ENCODE peak calls at places on chromosomes 12 and 14, in seven cellular contexts. O is activated CD8-positive, alpha-beta memory T cell treated with anti-CD3 and anti-CD28 coated beads for 24 hours; P is activated T-helper 1 cell treated with Interleukin-2 at 50 U/mL for 16 hours; A is HTR-8/SVneo; U is Caco-2; V is GM06990; T is endothelial cell. F is an unnamed sample.

GRCh38 chr12:20576528-20576927 is 118.6 kb upstream of the SLCO1C1 start:
- DNase-seq in A (no peak), T (no peak), U (no peak), P (no peak), V (no peak), O (no peak), F (no peak)

GRCh38 chr14:73457935-73458218 is 469 bp downstream of the NUMB start:
- DNase-seq in U (no peak), O (no peak), A (peak; percentile 55), P (no peak), T (no peak), V (no peak), F (no peak)

GRCh38 chr14:93309430-93309966 is 23.3 kb downstream of the BTBD7 start:
- DNase-seq in O (no peak), P (no peak), V (no peak), T (no peak), U (no peak), A (no peak), F (peak; percentile 65)

GRCh38 chr14:89899917-89900680 is 54.4 kb downstream of the EFCAB11 start:
- DNase-seq in P (no peak), A (peak; percentile 32), V (no peak), O (no peak), U (peak; percentile 12), T (peak; percentile 42), F (no peak)

GRCh38 chr12:71599213-71599612 is 64.4 kb downstream of the ZFC3H1 start:
- DNase-seq in T (no peak), U (no peak), A (no peak), V (no peak), O (no peak), P (no peak), F (no peak)

GRCh38 chr14:40074169-40074568 is 641.9 kb upstream of the FBXO33 start:
- DNase-seq in A (no peak), T (no peak), P (no peak), U (no peak), O (no peak), V (no peak), F (no peak)

GRCh38 chr12:100908501-100908900 is 113.9 kb downstream of the ANO4 start:
- DNase-seq in U (no peak), P (no peak), A (no peak), T (no peak), V (no peak), O (no peak), F (no peak)

GRCh38 chr12:104712477-104712876 is 245.6 kb downstream of the SLC41A2 start:
- DNase-seq in P (no peak), U (no peak), O (no peak), T (no peak), V (no peak), A (no peak), F (no peak)

GRCh38 chr14:50045039-50045711 is 71.2 kb downstream of the VCPKMT start:
- DNase-seq in V (peak; percentile 67), A (peak; percentile 36), T (no peak), O (peak; percentile 81), U (peak; percentile 7), P (peak; percentile 65), F (peak; percentile 89)

GRCh38 chr12:132429932-132430643 is 59.9 kb upstream of the FBRSL1 start:
- DNase-seq in A (no peak), V (peak; percentile 76), O (peak; percentile 76), T (no peak), U (peak; percentile 69), P (peak; percentile 64), F (no peak)

GRCh38 chr14:61766136-61766535 is 3.9 kb downstream of the SNAPC1 start:
- DNase-seq in U (no peak), V (no peak), P (no peak), O (no peak), T (no peak), A (no peak), F (no peak)

GRCh38 chr12:132604108-132605054 is 6.0 kb downstream of the LRCOL1 start:
- DNase-seq in T (peak; percentile 3), P (no peak), O (no peak), U (no peak), A (no peak), V (no peak), F (no peak)